ENCODE peak calls at places on chromosomes 3 and 15, in four cellular contexts. O is stomach, Y is transverse colon, F is K562. R is an unnamed sample.

GRCh38 chr3:127620637-127621375 is 8.2 kb upstream of the PODXL2 start:
- DNase-seq in O (no peak), Y (no peak), F (no peak), R (no peak)

GRCh38 chr15:40845511-40846284 is 1.9 kb downstream of the SPINT1 start:
- DNase-seq in O (peak), Y (peak), F (no peak), R (no peak)

GRCh38 chr3:11323827-11324226 is 51.6 kb downstream of the ATG7 start:
- DNase-seq in O (no peak), Y (no peak), F (no peak), R (no peak)

GRCh38 chr3:160224256-160224655 is 966 bp upstream of the C3orf80 start:
- DNase-seq in O (no peak), Y (no peak), F (no peak), R (no peak)

GRCh38 chr3:56940331-56940730 is 120.1 kb upstream of the SPATA12 start:
- DNase-seq in O (no peak), Y (no peak), F (no peak), R (no peak)

GRCh38 chr15:70169147-70169546 is 71.4 kb upstream of the TLE3 start:
- DNase-seq in O (no peak), Y (no peak), F (no peak), R (no peak)

GRCh38 chr15:28955160-28955502 is 69.4 kb downstream of the APBA2 start:
- DNase-seq in O (no peak), Y (no peak), F (no peak), R (no peak)

GRCh38 chr15:82858932-82859331 is 49.5 kb downstream of the WHAMM start:
- DNase-seq in O (no peak), Y (no peak), F (no peak), R (no peak)

GRCh38 chr15:54082836-54083492 is 104.7 kb downstream of the UNC13C start:
- DNase-seq in O (no peak), Y (no peak), F (peak), R (no peak)

GRCh38 chr3:179653106-179653776 is 401 bp downstream of the USP13 start:
- DNase-seq in O (peak), Y (peak), F (peak), R (peak)

GRCh38 chr15:90001062-90001682 is at the start of gene ZNF710:
- DNase-seq in O (no peak), Y (peak), F (peak), R (peak)

GRCh38 chr3:196055683-196056270 is 26.1 kb downstream of the TFRC start:
- DNase-seq in O (no peak), Y (no peak), F (no peak), R (peak)

GRCh38 chr3:157376596-157377300 is 59.9 kb upstream of the PTX3 start:
- DNase-seq in O (no peak), Y (no peak), F (no peak), R (no peak)
- TF ChIP-seq EP300 in O (no peak), Y (no peak), F (no peak), R (no peak)

DNA sequence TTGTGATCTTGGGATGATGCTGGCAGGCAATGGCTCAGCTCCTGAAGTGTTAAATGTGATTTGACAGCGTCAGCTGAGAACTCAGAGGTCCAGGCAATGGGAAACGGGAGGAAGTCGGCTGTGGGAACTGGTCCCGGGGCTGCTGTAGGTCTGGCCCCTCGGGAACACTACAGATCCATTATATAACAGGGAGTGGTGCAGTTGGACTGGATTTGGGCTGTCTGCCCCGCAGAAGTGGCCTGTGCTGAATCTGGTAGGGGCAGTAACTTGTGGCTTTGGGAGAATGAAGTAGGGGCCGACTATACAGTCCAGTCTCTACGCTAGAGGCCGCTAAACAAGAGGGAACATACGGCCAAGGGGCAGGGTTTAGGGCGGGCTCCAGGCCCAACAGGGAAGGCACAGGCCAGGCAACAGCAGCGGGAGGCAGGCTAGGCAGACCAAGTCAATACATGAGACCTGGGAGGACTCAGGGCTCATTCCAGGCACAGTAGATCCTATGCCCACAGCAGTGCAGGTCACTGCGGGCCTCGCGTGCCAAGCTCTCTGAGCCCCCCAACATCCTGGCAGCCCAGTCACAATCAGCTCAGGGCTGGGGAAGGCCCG is 20.3 kb upstream of the IL16 start:
- DNase-seq in O (no peak), Y (no peak), F (no peak), R (no peak)
- H3K27ac ChIP-seq in O (no peak), Y (no peak), F (no peak), R (no peak)

DNA sequence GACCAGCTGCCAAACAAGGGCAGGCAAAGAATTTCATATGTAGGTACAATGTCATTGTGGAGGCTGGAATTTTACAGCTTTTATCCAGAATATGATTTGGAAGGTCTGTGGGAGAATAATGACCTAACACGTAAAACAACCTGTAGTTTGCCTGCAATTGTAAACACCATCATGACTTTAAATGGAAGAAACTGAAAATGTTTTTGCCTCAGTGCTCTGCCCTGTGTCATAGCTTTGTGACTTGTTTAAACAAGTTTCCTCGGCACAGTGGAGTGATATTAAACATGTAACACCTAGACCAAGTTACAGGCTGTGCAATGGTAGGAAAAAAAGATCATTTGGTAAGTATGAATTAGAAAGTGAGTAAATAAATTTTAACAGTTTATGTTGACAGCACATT is 171.6 kb upstream of the MBNL1 start:
- DNase-seq in O (no peak), Y (no peak), F (no peak), R (no peak)
- TF ChIP-seq EP300 in O (peak), Y (peak), F (no peak), R (no peak)

GRCh38 chr3:58340594-58341244 is 8.0 kb downstream of the PXK start:
- DNase-seq in O (no peak), Y (no peak), F (no peak), R (no peak)
- H3K27ac ChIP-seq in O (no peak), Y (no peak), F (no peak), R (no peak)